ENCODE peak calls at places on chromosomes 12 and 14, in four cellular contexts. Z, T, J and R are unnamed samples.

GRCh38 chr12:91098942-91099341 is 12.4 kb downstream of the LUM start:
- DNase-seq in T (no peak), J (no peak), Z (peak), R (no peak)

GRCh38 chr14:101171650-101172049 is 268.1 kb upstream of the RTL1 start:
- DNase-seq in Z (no peak), T (no peak), J (no peak), R (no peak)

GRCh38 chr14:93286212-93286890 is 46.5 kb downstream of the BTBD7 start:
- DNase-seq in T (no peak), Z (no peak), J (no peak), R (no peak)

GRCh38 chr14:71486274-71486673 is 446.0 kb upstream of the RGS6 start:
- DNase-seq in Z (no peak), T (no peak), J (no peak), R (no peak)

GRCh38 chr12:3158851-3159465 is 81.8 kb downstream of the TSPAN9 start:
- DNase-seq in J (no peak), Z (no peak), T (no peak), R (no peak)

GRCh38 chr12:68904351-68904982 is 28.5 kb downstream of the CPM start:
- DNase-seq in J (no peak), Z (no peak), T (no peak), R (no peak)

GRCh38 chr14:100065161-100065871 is at the start of gene EVL:
- DNase-seq in T (peak), Z (no peak), J (peak), R (no peak)

GRCh38 chr12:59113831-59114273 is 193.5 kb upstream of the LRIG3 start:
- DNase-seq in J (peak), T (no peak), Z (peak), R (peak)

GRCh38 chr14:22715186-22715812 is 51.2 kb upstream of the OXA1L start:
- DNase-seq in Z (no peak), J (no peak), T (no peak), R (no peak)

GRCh38 chr12:10721654-10722501 is 1.2 kb downstream of the YBX3 start:
- DNase-seq in T (peak), Z (peak), J (peak), R (peak)

GRCh38 chr12:92215358-92215757 is 69.7 kb upstream of the BTG1 start:
- DNase-seq in T (no peak), Z (no peak), J (no peak), R (no peak)

GRCh38 chr14:85711620-85712019 is 181.7 kb downstream of the FLRT2 start:
- DNase-seq in T (no peak), J (no peak), Z (no peak), R (no peak)

GRCh38 chr14:64465208-64465821 is at the start of gene AKAP5:
- DNase-seq in Z (peak), J (peak), T (peak), R (peak)

GRCh38 chr12:54983536-54984102 is 943 bp downstream of the TESPA1 start:
- DNase-seq in Z (no peak), J (no peak), T (peak), R (no peak)